ENCODE peak calls at places on chromosomes 3 and 15, in seven cellular contexts. Y is fibroblast of lung, J is fibroblast of pulmonary artery, O is ovary, T is coronary artery, V is body of pancreas, P is colonic mucosa. F is an unnamed sample.

GRCh38 chr3:134212898-134213665 is 37.6 kb downstream of the RYK start:
- DNase-seq in Y (peak; percentile 55), J (peak; percentile 83), O (peak; percentile 89), T (peak; percentile 80), V (peak; percentile 80), P (peak; percentile 92), F (peak; percentile 81)

GRCh38 chr3:129908417-129908816 is 14.9 kb upstream of the TMCC1 start:
- DNase-seq in Y (peak; percentile 27), J (no peak), O (no peak), T (no peak), V (peak; percentile 53), P (no peak), F (no peak)

GRCh38 chr3:100877286-100877685 is 115.9 kb downstream of the ABI3BP start:
- DNase-seq in Y (no peak), J (no peak), O (no peak), T (no peak), V (no peak), P (no peak), F (no peak)

GRCh38 chr3:177284383-177284881 is 87.2 kb upstream of the TBL1XR1 start:
- DNase-seq in Y (peak; percentile 45), J (peak; percentile 54), O (no peak), T (no peak), V (peak; percentile 38), P (peak; percentile 59), F (peak; percentile 74)

GRCh38 chr3:66400381-66401156 is 100.3 kb downstream of the LRIG1 start:
- DNase-seq in Y (peak; percentile 36), J (no peak), O (no peak), T (peak; percentile 59), V (no peak), P (no peak), F (no peak)

GRCh38 chr3:13002398-13003124 is 70.7 kb downstream of the IQSEC1 start:
- DNase-seq in Y (peak; percentile 79), J (no peak), O (no peak), T (no peak), V (no peak), P (no peak), F (no peak)

GRCh38 chr15:68372291-68372811 is 59.6 kb downstream of the ITGA11 start:
- DNase-seq in Y (peak; percentile 82), J (peak; percentile 56), O (no peak), T (peak; percentile 63), V (no peak), P (no peak), F (peak; percentile 16)

GRCh38 chr3:42831321-42831713 is 22.1 kb downstream of the ACKR2 start:
- DNase-seq in Y (peak; percentile 18), J (peak; percentile 60), O (peak; percentile 41), T (peak; percentile 83), V (peak; percentile 78), P (peak; percentile 90), F (peak; percentile 58)

GRCh38 chr3:20185364-20185732 is 658 bp downstream of the SGO1 start:
- DNase-seq in Y (peak; percentile 20), J (peak; percentile 11), O (no peak), T (no peak), V (no peak), P (peak; percentile 19), F (peak; percentile 7)

GRCh38 chr3:186097663-186098451 is 11.0 kb downstream of the ETV5 start:
- DNase-seq in Y (peak; percentile 91), J (peak; percentile 94), O (no peak), T (no peak), V (peak; percentile 96), P (peak; percentile 86), F (peak; percentile 89)

DNA sequence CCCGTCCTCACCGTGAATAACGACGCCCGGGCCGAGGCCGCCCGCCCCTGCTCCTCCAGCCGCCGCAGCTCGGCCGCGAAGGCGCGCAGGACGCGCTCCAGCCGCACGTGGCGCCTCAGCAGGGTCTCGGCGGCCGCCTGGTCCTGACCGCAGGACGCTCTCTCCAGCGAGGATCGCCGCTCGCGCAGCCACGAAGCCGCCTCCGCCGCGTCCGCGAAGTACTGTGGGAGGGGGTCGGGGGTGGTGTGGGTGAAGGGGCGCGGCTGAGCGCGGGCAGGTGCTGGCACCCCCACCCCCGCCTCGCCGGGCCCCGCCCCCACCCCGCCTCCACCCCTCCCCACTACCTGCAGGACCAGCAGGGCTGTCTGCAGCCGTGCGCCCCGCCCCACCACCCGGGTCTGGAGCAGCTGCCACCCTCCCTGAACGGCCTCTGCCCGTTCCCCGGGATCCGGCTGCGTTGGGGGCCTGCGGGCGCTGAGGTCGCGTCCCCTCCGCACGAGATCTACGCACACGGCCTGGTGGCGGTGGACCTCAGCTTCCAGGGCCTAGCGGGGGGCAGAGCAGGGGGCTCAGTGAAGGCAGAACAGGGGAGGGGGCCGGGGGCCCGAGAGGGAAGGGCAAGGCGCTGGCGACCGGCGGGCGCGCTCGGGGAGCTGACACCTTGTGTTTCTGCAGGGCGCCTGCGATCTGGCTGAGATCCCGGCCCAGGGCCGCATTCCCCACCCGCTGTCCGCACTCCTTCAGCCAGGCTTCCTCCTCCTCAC is 11.7 kb downstream of the SPTBN5 start:
- DNase-seq in Y (peak; percentile 21), J (peak; percentile 15), O (no peak), T (no peak), V (peak; percentile 32), P (peak; percentile 45), F (no peak)
- H3K4me3 ChIP-seq in Y (no peak overlapping the region), J (no peak overlapping the region), O (peak overlapping the region; percentile 0), T (peak overlapping the region; percentile 59), V (no peak overlapping the region), P (peak overlapping the region; percentile 20), F (no peak overlapping the region)

DNA sequence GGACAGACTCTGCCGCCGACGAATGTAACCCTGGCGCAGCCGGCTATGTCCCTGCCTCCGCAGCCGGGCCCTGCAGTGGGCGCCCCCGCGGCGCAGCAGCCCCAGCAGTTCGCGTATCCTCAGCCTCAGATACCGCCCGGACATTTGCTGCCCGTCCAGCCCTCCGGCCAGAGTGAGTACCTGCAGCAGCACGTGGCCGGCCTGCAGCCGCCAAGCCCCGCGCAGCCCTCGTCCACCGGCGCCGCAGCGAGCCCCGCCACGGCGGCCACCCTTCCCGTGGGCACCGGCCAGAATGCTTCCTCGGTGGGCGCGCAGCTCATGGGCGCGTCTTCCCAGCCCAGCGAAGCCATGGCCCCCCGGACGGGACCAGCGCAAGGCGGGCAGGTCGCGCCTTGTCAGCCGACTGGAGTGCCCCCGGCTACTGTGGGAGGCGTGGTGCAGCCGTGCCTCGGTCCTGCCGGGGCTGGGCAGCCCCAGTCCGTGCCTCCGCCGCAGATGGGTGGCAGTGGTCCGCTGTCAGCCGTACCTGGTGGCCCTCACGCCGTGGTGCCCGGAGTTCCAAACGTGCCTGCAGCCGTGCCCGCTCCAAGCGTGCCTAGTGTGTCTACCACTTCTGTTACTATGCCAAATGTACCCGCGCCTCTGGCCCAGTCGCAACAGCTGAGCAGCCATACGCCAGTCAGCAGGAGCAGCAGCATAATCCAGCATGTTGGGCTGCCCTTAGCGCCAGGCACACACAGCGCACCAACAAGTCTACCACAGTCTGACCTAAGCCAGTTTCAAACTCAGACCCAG is 2.4 kb downstream of the TSC22D2 start:
- DNase-seq in Y (peak; percentile 36), J (peak; percentile 46), O (peak; percentile 43), T (peak; percentile 80), V (peak; percentile 67), P (peak; percentile 51), F (peak; percentile 40)
- TF ChIP-seq CTCF in Y (no peak), J (no peak), O (no peak), T (peak; percentile 7), V (no peak), P (no peak), F (no peak)

DNA sequence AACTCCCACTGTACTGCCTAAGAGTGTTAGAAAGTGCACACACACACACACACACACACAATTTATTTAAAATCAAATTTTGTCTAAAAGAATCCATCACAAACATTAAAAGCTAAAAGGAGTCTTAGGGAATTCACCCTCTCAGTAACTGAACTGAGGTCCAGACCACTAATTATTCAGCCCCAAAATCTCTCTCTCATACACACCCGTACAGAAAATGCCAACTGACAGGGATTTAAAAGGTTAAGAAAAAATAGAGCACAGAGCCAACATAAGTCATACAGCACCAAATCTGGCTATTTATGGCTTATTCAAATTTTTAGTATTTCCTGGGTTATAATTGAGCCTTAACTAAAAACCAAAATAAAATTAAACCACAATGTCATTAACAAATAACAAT is 20.7 kb downstream of the GBE1 start:
- DNase-seq in Y (no peak), J (no peak), O (no peak), T (no peak), V (no peak), P (no peak), F (no peak)
- H3K4me3 ChIP-seq in Y (no peak overlapping the region), J (no peak overlapping the region), O (no peak overlapping the region), T (no peak overlapping the region), V (no peak overlapping the region), P (no peak overlapping the region), F (no peak overlapping the region)

GRCh38 chr3:152547153-152547552 is 278.4 kb downstream of the MBNL1 start:
- DNase-seq in Y (no peak), J (no peak), O (no peak), T (no peak), V (no peak), P (no peak), F (no peak)
- TF ChIP-seq CTCF in Y (no peak), J (no peak), O (no peak), T (no peak), V (no peak), P (no peak), F (no peak)

DNA sequence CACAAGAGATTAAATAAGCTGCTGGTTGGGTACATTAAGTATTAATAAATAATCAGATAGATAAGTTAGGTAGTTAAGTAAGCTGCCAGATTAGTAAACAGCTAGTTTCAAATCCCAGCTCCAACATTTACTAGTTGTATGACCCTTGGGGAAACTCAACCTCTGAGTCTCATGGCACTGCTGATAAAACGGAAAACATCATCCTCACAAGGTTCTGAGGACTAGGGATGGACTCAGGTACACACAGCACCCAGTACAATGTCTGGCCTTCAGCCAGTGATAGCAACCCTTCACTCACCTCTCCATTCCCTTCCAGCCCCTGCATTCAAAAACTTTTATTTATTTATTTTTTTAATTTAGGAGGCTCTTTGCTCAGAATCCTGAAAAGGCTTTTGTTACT is 32.3 kb downstream of the B3GNT5 start:
- DNase-seq in Y (no peak), J (no peak), O (no peak), T (no peak), V (no peak), P (no peak), F (no peak)
- H3K4me3 ChIP-seq in Y (no peak overlapping the region), J (no peak overlapping the region), O (no peak overlapping the region), T (no peak overlapping the region), V (no peak overlapping the region), P (no peak overlapping the region), F (no peak overlapping the region)

DNA sequence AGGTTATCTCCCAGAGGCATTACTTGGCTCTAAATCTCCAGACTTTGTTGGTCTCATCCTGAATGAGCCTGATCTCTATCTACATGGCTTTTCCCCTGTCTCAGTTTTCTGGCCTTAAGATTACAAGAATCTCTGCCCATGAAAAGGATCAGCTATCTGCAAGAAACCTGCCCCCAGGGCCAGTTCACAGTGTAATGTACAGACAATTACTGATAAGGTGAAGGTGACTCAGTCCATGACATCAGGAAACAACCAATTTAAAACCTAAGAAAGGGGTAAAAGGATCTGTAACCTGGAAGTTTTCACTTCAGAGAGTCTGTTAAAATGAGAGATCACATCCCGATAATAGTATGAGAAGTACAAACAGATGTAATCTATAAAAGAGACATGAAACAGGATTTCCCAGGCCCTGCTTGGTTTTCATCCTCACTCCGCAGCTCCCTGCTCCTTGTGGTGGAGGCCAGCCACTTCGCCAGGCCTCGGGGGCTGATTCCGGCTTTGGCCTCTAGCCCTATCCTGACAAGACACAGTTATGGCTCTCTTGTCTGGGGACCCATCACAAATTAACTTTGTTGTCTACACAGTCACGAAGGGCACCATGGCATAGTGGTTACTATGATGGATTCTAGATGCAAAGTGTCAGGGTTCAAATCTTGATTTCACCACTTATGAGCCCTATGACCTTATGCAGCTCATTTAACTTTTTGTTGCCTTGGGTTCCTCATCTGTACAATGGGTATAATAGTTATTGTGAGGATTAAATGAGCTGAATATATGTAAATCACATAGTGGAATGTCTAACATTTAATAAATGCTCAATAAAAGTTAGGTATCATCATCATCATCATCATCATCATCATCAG is 137.0 kb downstream of the THSD4 start:
- DNase-seq in Y (peak; percentile 61), J (peak; percentile 63), O (no peak), T (no peak), V (no peak), P (no peak), F (peak; percentile 77)
- TF ChIP-seq CTCF in Y (no peak), J (peak; percentile 4), O (no peak), T (no peak), V (no peak), P (no peak), F (peak; percentile 15)